ENCODE peak calls at places on chromosomes 12 and 14, in seven cellular contexts. A, K, G, T, I, H and C are unnamed samples.
A peak's percentile ranks its signal among the peaks of the same experiment; 100 is the strongest.

GRCh38 chr12:89244536-89244935 is 107.8 kb downstream of the DUSP6 start:
- DNase-seq in A (no peak), K (no peak), G (no peak), T (no peak), I (no peak), H (no peak), C (no peak)

GRCh38 chr12:58819945-58820344 is 100.4 kb downstream of the LRIG3 start:
- DNase-seq in A (no peak), K (no peak), G (no peak), T (no peak), I (no peak), H (no peak), C (no peak)

GRCh38 chr12:7012024-7012607 is 6.2 kb downstream of the LPCAT3 start:
- DNase-seq in A (no peak), K (no peak), G (no peak), T (no peak), I (no peak), H (no peak), C (no peak)

GRCh38 chr12:131242741-131243496 is 289.2 kb downstream of the ADGRD1 start:
- DNase-seq in A (peak; percentile 33), K (no peak), G (no peak), T (no peak), I (no peak), H (no peak), C (no peak)

GRCh38 chr12:29734299-29734698 is 49.4 kb downstream of the TMTC1 start:
- DNase-seq in A (no peak), K (no peak), G (no peak), T (no peak), I (no peak), H (no peak), C (no peak)

GRCh38 chr14:90554341-90554740 is 157.5 kb downstream of the CALM1 start:
- DNase-seq in A (no peak), K (no peak), G (no peak), T (peak; percentile 72), I (no peak), H (no peak), C (no peak)

GRCh38 chr14:28157289-28157869 is 609.2 kb upstream of the FOXG1 start:
- DNase-seq in A (no peak), K (no peak), G (no peak), T (no peak), I (no peak), H (no peak), C (no peak)

GRCh38 chr14:95446470-95446869 is 70.0 kb downstream of the SYNE3 start:
- DNase-seq in A (no peak), K (no peak), G (no peak), T (no peak), I (no peak), H (no peak), C (no peak)

GRCh38 chr12:3962661-3963483 is 89.7 kb upstream of the PARP11 start:
- DNase-seq in A (no peak), K (no peak), G (peak; percentile 50), T (peak; percentile 71), I (no peak), H (no peak), C (no peak)